ENCODE peak calls at places on chromosomes 12 and 14, in nine cellular contexts. F is EH; X is T-cell; E is ELF-1; M is NCI-H1436; V is hippocampal formation; T is stimulated activated CD4-positive, alpha-beta T cell treated with anti-CD3 and anti-CD28 coated beads, Interleukin-2, amount 100 ng/mL, for 48 hours; A is amygdala; R is epithelial cell of esophagus. D is an unnamed sample.
A peak's percentile ranks its signal among the peaks of the same experiment; 100 is the strongest.

GRCh38 chr14:91245029-91245428 is 525 bp upstream of the GPR68 start:
- DNase-seq in F (no peak), X (peak; percentile 71), E (no peak), M (no peak), V (no peak), T (no peak), A (no peak), R (no peak), D (no peak)

GRCh38 chr14:68762944-68763831 is 29.7 kb downstream of the ZFP36L1 start:
- DNase-seq in F (peak; percentile 48), X (no peak), E (peak; percentile 94), M (no peak), V (no peak), T (no peak), A (no peak), R (no peak), D (peak; percentile 41)

GRCh38 chr12:116592116-116592637 is 33.0 kb downstream of the MAP1LC3B2 start:
- DNase-seq in F (no peak), X (no peak), E (no peak), M (no peak), V (no peak), T (no peak), A (no peak), R (no peak), D (peak; percentile 61)

GRCh38 chr12:118098911-118099671 is 4.7 kb downstream of the VSIG10 start:
- DNase-seq in F (no peak), X (no peak), E (no peak), M (peak; percentile 20), V (no peak), T (no peak), A (no peak), R (peak; percentile 61), D (no peak)

GRCh38 chr14:99325016-99325415 is 53.0 kb upstream of the BCL11B start:
- DNase-seq in F (no peak), X (no peak), E (no peak), M (no peak), V (no peak), T (no peak), A (no peak), R (no peak), D (no peak)

GRCh38 chr12:103852498-103852992 is 11.5 kb upstream of the NT5DC3 start:
- DNase-seq in F (no peak), X (no peak), E (no peak), M (peak; percentile 93), V (no peak), T (no peak), A (no peak), R (peak; percentile 48), D (peak; percentile 44)

GRCh38 chr12:127355061-127355820 is 911.7 kb upstream of the TMEM132C start:
- DNase-seq in F (peak; percentile 33), X (no peak), E (peak; percentile 1), M (no peak), V (no peak), T (no peak), A (no peak), R (peak; percentile 66), D (peak; percentile 45)

GRCh38 chr12:15208871-15209656 is 12.2 kb downstream of the RERG start:
- DNase-seq in F (no peak), X (no peak), E (no peak), M (no peak), V (no peak), T (no peak), A (no peak), R (no peak), D (peak; percentile 21)

GRCh38 chr12:64729909-64730584 is 29.2 kb downstream of the GNS start:
- DNase-seq in F (no peak), X (no peak), E (no peak), M (no peak), V (no peak), T (no peak), A (no peak), R (no peak), D (no peak)

GRCh38 chr12:33438890-33439586 is 581 bp downstream of the SYT10 start:
- DNase-seq in F (no peak), X (no peak), E (peak; percentile 60), M (peak; percentile 38), V (peak; percentile 10), T (no peak), A (no peak), R (peak; percentile 32), D (no peak)

GRCh38 chr12:99984271-99985128 is at the start of gene ANKS1B:
- DNase-seq in F (peak; percentile 47), X (no peak), E (peak; percentile 63), M (peak; percentile 79), V (peak; percentile 21), T (peak; percentile 8), A (no peak), R (peak; percentile 29), D (peak; percentile 76)

GRCh38 chr12:52214421-52214802 is 18.6 kb upstream of the KRT7 start:
- DNase-seq in F (no peak), X (no peak), E (no peak), M (no peak), V (no peak), T (no peak), A (no peak), R (no peak), D (no peak)

GRCh38 chr14:34043627-34044372 is 92.9 kb upstream of the EGLN3 start:
- DNase-seq in F (no peak), X (peak; percentile 25), E (peak; percentile 62), M (no peak), V (no peak), T (peak; percentile 56), A (no peak), R (peak; percentile 85), D (no peak)

GRCh38 chr12:25997401-25997973 is 39.0 kb downstream of the RASSF8 start:
- DNase-seq in F (peak; percentile 96), X (no peak), E (peak; percentile 16), M (no peak), V (no peak), T (no peak), A (no peak), R (peak; percentile 57), D (peak; percentile 91)

GRCh38 chr14:94293578-94293924 is 483 bp upstream of the SERPINA10 start:
- DNase-seq in F (no peak), X (no peak), E (no peak), M (no peak), V (no peak), T (no peak), A (no peak), R (no peak), D (no peak)

GRCh38 chr14:55302770-55303472 is 31.7 kb downstream of the FBXO34 start:
- DNase-seq in F (no peak), X (no peak), E (no peak), M (no peak), V (no peak), T (no peak), A (no peak), R (peak; percentile 44), D (peak; percentile 10)

D was measured in astrocyte of the hippocampus.